ENCODE peak calls at places on chromosomes 13 and 19, in seven cellular contexts. One of them, this sample, is unnamed.

GRCh38 chr13:38941353-38941945 is 49.2 kb downstream of the STOML3 start:
- DNase-seq in central memory CD8-positive, alpha-beta T cell: no peak
- DNase-seq in pons: no peak
- DNase-seq in H54: no peak
- DNase-seq in activated T-helper 1 cell treated with anti-CD3 and anti-CD28 coated beads, Interleukin-12 subunit alpha, Interleukin-12 subunit beta, Interleukin-2, Interleukin-4 antibody, amounts not matched to agents 30 ng/mL and 10 ng/mL and 1 ng/mL, durations not matched to agents 14 hours and 24 hours and 36 hours: no peak
- DNase-seq in midbrain: no peak
- DNase-seq in GM23338: no peak
- DNase-seq in this sample: no peak

GRCh38 chr13:43273362-43273761 is 250.0 kb downstream of the DNAJC15 start:
- DNase-seq in activated T-helper 1 cell treated with anti-CD3 and anti-CD28 coated beads, Interleukin-12 subunit alpha, Interleukin-12 subunit beta, Interleukin-2, Interleukin-4 antibody, amounts not matched to agents 30 ng/mL and 10 ng/mL and 1 ng/mL, durations not matched to agents 14 hours and 24 hours and 36 hours: no peak
- DNase-seq in H54: no peak
- DNase-seq in pons: no peak
- DNase-seq in central memory CD8-positive, alpha-beta T cell: no peak
- DNase-seq in midbrain: no peak
- DNase-seq in GM23338: no peak
- DNase-seq in this sample: no peak

GRCh38 chr19:53898166-53898565 is 10.9 kb upstream of the CACNG7 start:
- DNase-seq in midbrain: no peak
- DNase-seq in pons: no peak
- DNase-seq in central memory CD8-positive, alpha-beta T cell: no peak
- DNase-seq in GM23338: peak
- DNase-seq in activated T-helper 1 cell treated with anti-CD3 and anti-CD28 coated beads, Interleukin-12 subunit alpha, Interleukin-12 subunit beta, Interleukin-2, Interleukin-4 antibody, amounts not matched to agents 30 ng/mL and 10 ng/mL and 1 ng/mL, durations not matched to agents 14 hours and 24 hours and 36 hours: no peak
- DNase-seq in H54: no peak
- DNase-seq in this sample: no peak

GRCh38 chr13:36480726-36481485 is 48.6 kb downstream of the CCNA1 start:
- DNase-seq in midbrain: no peak
- DNase-seq in activated T-helper 1 cell treated with anti-CD3 and anti-CD28 coated beads, Interleukin-12 subunit alpha, Interleukin-12 subunit beta, Interleukin-2, Interleukin-4 antibody, amounts not matched to agents 30 ng/mL and 10 ng/mL and 1 ng/mL, durations not matched to agents 14 hours and 24 hours and 36 hours: no peak
- DNase-seq in central memory CD8-positive, alpha-beta T cell: no peak
- DNase-seq in pons: no peak
- DNase-seq in GM23338: no peak
- DNase-seq in H54: no peak
- DNase-seq in this sample: no peak

GRCh38 chr19:6730153-6730804 is 7.1 kb downstream of the GPR108 start:
- DNase-seq in H54: no peak
- DNase-seq in midbrain: peak
- DNase-seq in pons: peak
- DNase-seq in activated T-helper 1 cell treated with anti-CD3 and anti-CD28 coated beads, Interleukin-12 subunit alpha, Interleukin-12 subunit beta, Interleukin-2, Interleukin-4 antibody, amounts not matched to agents 30 ng/mL and 10 ng/mL and 1 ng/mL, durations not matched to agents 14 hours and 24 hours and 36 hours: no peak
- DNase-seq in central memory CD8-positive, alpha-beta T cell: no peak
- DNase-seq in GM23338: peak
- DNase-seq in this sample: no peak

GRCh38 chr19:19459707-19460251 is 54.3 kb downstream of the GATAD2A start:
- DNase-seq in H54: peak
- DNase-seq in activated T-helper 1 cell treated with anti-CD3 and anti-CD28 coated beads, Interleukin-12 subunit alpha, Interleukin-12 subunit beta, Interleukin-2, Interleukin-4 antibody, amounts not matched to agents 30 ng/mL and 10 ng/mL and 1 ng/mL, durations not matched to agents 14 hours and 24 hours and 36 hours: peak
- DNase-seq in central memory CD8-positive, alpha-beta T cell: peak
- DNase-seq in GM23338: no peak
- DNase-seq in midbrain: no peak
- DNase-seq in pons: no peak
- DNase-seq in this sample: peak

GRCh38 chr13:67643656-67644055 is 413.5 kb upstream of the PCDH9 start:
- DNase-seq in GM23338: peak
- DNase-seq in H54: no peak
- DNase-seq in midbrain: no peak
- DNase-seq in central memory CD8-positive, alpha-beta T cell: no peak
- DNase-seq in activated T-helper 1 cell treated with anti-CD3 and anti-CD28 coated beads, Interleukin-12 subunit alpha, Interleukin-12 subunit beta, Interleukin-2, Interleukin-4 antibody, amounts not matched to agents 30 ng/mL and 10 ng/mL and 1 ng/mL, durations not matched to agents 14 hours and 24 hours and 36 hours: no peak
- DNase-seq in pons: no peak
- DNase-seq in this sample: no peak

GRCh38 chr19:39038098-39038497 is 5.7 kb upstream of the FBXO27 start:
- DNase-seq in pons: peak
- DNase-seq in central memory CD8-positive, alpha-beta T cell: no peak
- DNase-seq in GM23338: peak
- DNase-seq in activated T-helper 1 cell treated with anti-CD3 and anti-CD28 coated beads, Interleukin-12 subunit alpha, Interleukin-12 subunit beta, Interleukin-2, Interleukin-4 antibody, amounts not matched to agents 30 ng/mL and 10 ng/mL and 1 ng/mL, durations not matched to agents 14 hours and 24 hours and 36 hours: no peak
- DNase-seq in H54: peak
- DNase-seq in midbrain: peak
- DNase-seq in this sample: no peak

GRCh38 chr19:46613525-46613924 is 11.4 kb downstream of the PTGIR start:
- DNase-seq in GM23338: no peak
- DNase-seq in activated T-helper 1 cell treated with anti-CD3 and anti-CD28 coated beads, Interleukin-12 subunit alpha, Interleukin-12 subunit beta, Interleukin-2, Interleukin-4 antibody, amounts not matched to agents 30 ng/mL and 10 ng/mL and 1 ng/mL, durations not matched to agents 14 hours and 24 hours and 36 hours: no peak
- DNase-seq in central memory CD8-positive, alpha-beta T cell: no peak
- DNase-seq in pons: no peak
- DNase-seq in H54: no peak
- DNase-seq in midbrain: no peak
- DNase-seq in this sample: no peak

GRCh38 chr13:39336207-39336606 is 266.8 kb downstream of the LHFPL6 start:
- DNase-seq in pons: no peak
- DNase-seq in H54: no peak
- DNase-seq in GM23338: no peak
- DNase-seq in midbrain: no peak
- DNase-seq in activated T-helper 1 cell treated with anti-CD3 and anti-CD28 coated beads, Interleukin-12 subunit alpha, Interleukin-12 subunit beta, Interleukin-2, Interleukin-4 antibody, amounts not matched to agents 30 ng/mL and 10 ng/mL and 1 ng/mL, durations not matched to agents 14 hours and 24 hours and 36 hours: no peak
- DNase-seq in central memory CD8-positive, alpha-beta T cell: no peak
- DNase-seq in this sample: no peak

GRCh38 chr19:1261863-1262686 is 7.1 kb upstream of the CIRBP start:
- DNase-seq in activated T-helper 1 cell treated with anti-CD3 and anti-CD28 coated beads, Interleukin-12 subunit alpha, Interleukin-12 subunit beta, Interleukin-2, Interleukin-4 antibody, amounts not matched to agents 30 ng/mL and 10 ng/mL and 1 ng/mL, durations not matched to agents 14 hours and 24 hours and 36 hours: no peak
- DNase-seq in GM23338: no peak
- DNase-seq in central memory CD8-positive, alpha-beta T cell: peak
- DNase-seq in H54: no peak
- DNase-seq in midbrain: peak
- DNase-seq in pons: peak
- DNase-seq in this sample: peak

GRCh38 chr19:14073232-14073924 is 792 bp downstream of the MISP3 start:
- DNase-seq in central memory CD8-positive, alpha-beta T cell: peak
- DNase-seq in H54: no peak
- DNase-seq in GM23338: peak
- DNase-seq in pons: peak
- DNase-seq in midbrain: peak
- DNase-seq in activated T-helper 1 cell treated with anti-CD3 and anti-CD28 coated beads, Interleukin-12 subunit alpha, Interleukin-12 subunit beta, Interleukin-2, Interleukin-4 antibody, amounts not matched to agents 30 ng/mL and 10 ng/mL and 1 ng/mL, durations not matched to agents 14 hours and 24 hours and 36 hours: peak
- DNase-seq in this sample: peak